ENCODE peak calls at places on chromosomes 16 and 17, in six cellular contexts. Y is NB4, Q is stomach, G is psoas muscle, B is right lobe of liver, D is iris pigment epithelial cell. W is an unnamed sample.

GRCh38 chr17:64095144-64095882 is 34.6 kb downstream of the ERN1 start:
- DNase-seq in Y (no peak), Q (peak; percentile 40), G (no peak), B (no peak), D (no peak), W (no peak)

GRCh38 chr17:2011421-2012371 is 13.4 kb downstream of the RTN4RL1 start:
- DNase-seq in Y (peak; percentile 60), Q (peak; percentile 73), G (peak; percentile 64), B (peak; percentile 83), D (peak; percentile 23), W (peak; percentile 73)

GRCh38 chr17:77959216-77959925 is 868 bp downstream of the TNRC6C start:
- DNase-seq in Y (peak; percentile 21), Q (peak; percentile 35), G (peak; percentile 59), B (peak; percentile 50), D (peak; percentile 15), W (peak; percentile 56)

GRCh38 chr17:80437532-80437931 is 22.6 kb downstream of the ENDOV start:
- DNase-seq in Y (no peak), Q (no peak), G (no peak), B (no peak), D (no peak), W (no peak)

GRCh38 chr17:226773-227580 is 45.5 kb upstream of the DOC2B start:
- DNase-seq in Y (no peak), Q (no peak), G (peak; percentile 50), B (peak; percentile 42), D (no peak), W (no peak)

GRCh38 chr17:67116045-67116575 is 71.8 kb downstream of the CACNG1 start:
- DNase-seq in Y (no peak), Q (no peak), G (no peak), B (no peak), D (no peak), W (no peak)

GRCh38 chr16:11007714-11008240 is 63.4 kb downstream of the CLEC16A start:
- DNase-seq in Y (no peak), Q (no peak), G (no peak), B (no peak), D (no peak), W (no peak)

GRCh38 chr17:38541281-38541680 is 64.5 kb downstream of the SRCIN1 start:
- DNase-seq in Y (no peak), Q (no peak), G (peak; percentile 27), B (no peak), D (no peak), W (no peak)

GRCh38 chr16:2692948-2693651 is 10.8 kb downstream of the KCTD5 start:
- DNase-seq in Y (no peak), Q (peak; percentile 48), G (peak; percentile 75), B (no peak), D (peak; percentile 35), W (no peak)

GRCh38 chr16:16080465-16081065 is 131.1 kb downstream of the ABCC1 start:
- DNase-seq in Y (no peak), Q (no peak), G (no peak), B (no peak), D (no peak), W (no peak)

GRCh38 chr16:4935231-4935855 is 1.6 kb downstream of the PPL start:
- DNase-seq in Y (peak; percentile 80), Q (peak; percentile 83), G (peak; percentile 98), B (peak; percentile 99), D (no peak), W (peak; percentile 93)

GRCh38 chr17:81015135-81015534 is 19.8 kb upstream of the BAIAP2 start:
- DNase-seq in Y (no peak), Q (no peak), G (no peak), B (no peak), D (peak; percentile 32), W (peak; percentile 64)

GRCh38 chr17:31373150-31374082 is 18.1 kb upstream of the RAB11FIP4 start:
- DNase-seq in Y (peak; percentile 79), Q (no peak), G (no peak), B (no peak), D (peak; percentile 73), W (peak; percentile 77)

GRCh38 chr17:51435641-51436091 is 175.3 kb downstream of the UTP18 start:
- DNase-seq in Y (peak; percentile 83), Q (peak; percentile 80), G (no peak), B (peak; percentile 94), D (peak; percentile 15), W (no peak)

GRCh38 chr16:23182675-23183485 is at the start of gene SCNN1G:
- DNase-seq in Y (peak; percentile 4), Q (peak; percentile 31), G (no peak), B (no peak), D (no peak), W (no peak)

GRCh38 chr16:87956771-87957279 is 5.6 kb downstream of the BANP start:
- DNase-seq in Y (peak; percentile 60), Q (no peak), G (no peak), B (no peak), D (peak; percentile 81), W (no peak)

GRCh38 chr16:73601911-73602310 is 554.0 kb upstream of the ZFHX3 start:
- DNase-seq in Y (no peak), Q (no peak), G (no peak), B (no peak), D (no peak), W (no peak)

GRCh38 chr16:82005491-82005830 is 5.8 kb downstream of the SDR42E1 start:
- DNase-seq in Y (no peak), Q (no peak), G (no peak), B (no peak), D (no peak), W (no peak)